ENCODE peak calls at places on chromosomes 7 and 10, in ten cellular contexts. B is HCT116; S is Karpas-422; F is left lung; H is CD4-positive, alpha-beta T cell; M is tibial nerve; J is stomach; G is Panc1; T is sigmoid colon; V is A549. D is an unnamed sample.

GRCh38 chr10:59537451-59537850 is 172.2 kb downstream of the SLC16A9 start:
- DNase-seq in B (no peak), S (no peak), F (no peak), H (no peak), M (no peak), J (no peak), G (no peak), T (no peak), V (no peak), D (no peak)

GRCh38 chr7:134083766-134084487 is 43.2 kb upstream of the LRGUK start:
- DNase-seq in B (no peak), S (no peak), F (no peak), H (no peak), M (no peak), J (no peak), G (no peak), T (no peak), V (no peak), D (peak; percentile 3)

GRCh38 chr7:132541656-132542055 is 34.6 kb downstream of the PLXNA4 start:
- DNase-seq in B (no peak), S (no peak), F (no peak), H (no peak), M (no peak), J (no peak), G (no peak), T (no peak), V (no peak), D (no peak)

GRCh38 chr7:151736403-151736909 is 140.5 kb downstream of the PRKAG2 start:
- DNase-seq in B (peak; percentile 65), S (peak; percentile 65), F (peak; percentile 62), H (no peak), M (peak; percentile 43), J (peak; percentile 44), G (peak; percentile 97), T (peak; percentile 90), V (peak; percentile 84), D (no peak)

GRCh38 chr10:125709553-125710266 is 9.8 kb upstream of the EDRF1 start:
- DNase-seq in B (no peak), S (no peak), F (no peak), H (no peak), M (no peak), J (no peak), G (no peak), T (no peak), V (no peak), D (no peak)

GRCh38 chr7:158802535-158803199 is 26.6 kb downstream of the ESYT2 start:
- DNase-seq in B (no peak), S (no peak), F (no peak), H (no peak), M (no peak), J (no peak), G (no peak), T (no peak), V (peak; percentile 57), D (no peak)

GRCh38 chr10:46028584-46029570 is 1.5 kb downstream of the NCOA4 start:
- DNase-seq in B (peak; percentile 71), S (peak; percentile 84), F (no peak), H (no peak), M (no peak), J (no peak), G (peak; percentile 51), T (no peak), V (peak; percentile 80), D (peak; percentile 99)

GRCh38 chr7:12943781-12944180 is 256.3 kb downstream of the ARL4A start:
- DNase-seq in B (no peak), S (no peak), F (no peak), H (no peak), M (no peak), J (no peak), G (no peak), T (no peak), V (no peak), D (no peak)

GRCh38 chr7:134016942-134017303 is 110.2 kb upstream of the LRGUK start:
- DNase-seq in B (no peak), S (no peak), F (no peak), H (no peak), M (no peak), J (no peak), G (no peak), T (no peak), V (no peak), D (no peak)

GRCh38 chr7:33130184-33130583 is 820 bp downstream of the BBS9 start:
- DNase-seq in B (no peak), S (peak; percentile 44), F (no peak), H (no peak), M (no peak), J (no peak), G (no peak), T (no peak), V (no peak), D (no peak)

GRCh38 chr10:71067098-71067760 is 145.1 kb upstream of the UNC5B start:
- DNase-seq in B (no peak), S (no peak), F (no peak), H (no peak), M (no peak), J (no peak), G (no peak), T (no peak), V (no peak), D (no peak)

GRCh38 chr10:69327463-69328345 is 49.4 kb downstream of the HK1 start:
- DNase-seq in B (no peak), S (peak; percentile 72), F (peak; percentile 89), H (no peak), M (no peak), J (peak; percentile 77), G (no peak), T (peak; percentile 93), V (no peak), D (peak; percentile 50)

DNA sequence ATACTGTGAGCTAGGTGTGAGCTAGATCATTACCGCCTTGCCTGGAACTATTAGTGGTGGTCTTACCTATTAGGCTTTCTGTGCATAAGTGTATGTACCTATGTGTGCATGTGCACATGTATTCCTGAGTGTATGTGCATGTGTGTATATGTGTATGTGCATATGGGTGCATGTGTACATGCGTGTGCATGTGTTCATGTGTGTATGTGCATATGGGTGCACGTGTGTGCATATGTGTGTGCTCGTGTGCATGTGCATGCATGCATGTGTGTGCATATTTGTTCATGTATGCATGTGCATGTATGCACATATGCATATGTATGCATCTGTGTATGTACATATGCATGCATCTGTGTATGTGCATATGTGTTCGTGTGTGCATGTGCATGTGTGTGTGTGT is 508.3 kb upstream of the ADARB2 start:
- DNase-seq in B (no peak), S (no peak), F (no peak), H (no peak), M (no peak), J (no peak), G (no peak), T (no peak), V (no peak), D (no peak)
- H3K9me3 ChIP-seq in B (peaks cover 10% of the 10 kb centered on the region), S (no peaks in the 10 kb centered on the region), F (peaks cover 6% of the 10 kb centered on the region), H (no peaks in the 10 kb centered on the region), M (no peaks in the 10 kb centered on the region), J (no peaks in the 10 kb centered on the region), G (no peaks in the 10 kb centered on the region), T (peaks cover 3% of the 10 kb centered on the region), V (no peaks in the 10 kb centered on the region), D (no peaks in the 10 kb centered on the region)

DNA sequence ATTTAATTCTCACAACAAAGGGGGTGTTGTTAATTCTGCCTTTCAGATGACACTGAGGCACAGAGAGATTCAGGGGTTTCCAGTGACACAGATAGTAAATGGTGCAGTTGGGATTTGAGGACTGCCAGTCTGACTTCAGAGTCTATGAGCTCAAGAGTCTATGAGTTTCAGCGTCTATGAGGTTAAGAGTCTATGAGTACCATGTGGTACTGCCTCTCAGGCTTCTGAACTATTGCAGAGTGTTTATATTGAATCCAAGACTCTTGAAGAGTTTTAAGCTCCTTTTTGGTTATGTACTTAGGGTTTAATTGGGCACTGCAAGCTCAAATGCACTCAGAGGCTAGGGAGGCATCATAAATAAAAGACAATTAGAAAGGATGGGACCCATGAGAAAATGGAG is 123.8 kb upstream of the FAM171A1 start:
- DNase-seq in B (no peak), S (no peak), F (no peak), H (no peak), M (no peak), J (no peak), G (no peak), T (no peak), V (no peak), D (no peak)
- H3K9me3 ChIP-seq in B (no peaks in the 10 kb centered on the region), S (no peaks in the 10 kb centered on the region), F (peaks cover 2% of the 10 kb centered on the region), H (no peaks in the 10 kb centered on the region), M (no peaks in the 10 kb centered on the region), J (peaks cover 6% of the 10 kb centered on the region), G (no peaks in the 10 kb centered on the region), T (no peaks in the 10 kb centered on the region), V (no peaks in the 10 kb centered on the region), D (no peaks in the 10 kb centered on the region)

GRCh38 chr7:93142127-93142526 is 6.1 kb downstream of the SAMD9L start:
- DNase-seq in B (no peak), S (no peak), F (no peak), H (no peak), M (no peak), J (no peak), G (no peak), T (no peak), V (no peak), D (no peak)

GRCh38 chr7:93133020-93133419 is 15.2 kb downstream of the SAMD9L start:
- DNase-seq in B (no peak), S (no peak), F (no peak), H (no peak), M (no peak), J (no peak), G (no peak), T (no peak), V (no peak), D (no peak)

GRCh38 chr7:93140582-93141191 is 7.5 kb downstream of the SAMD9L start:
- DNase-seq in B (no peak), S (no peak), F (no peak), H (no peak), M (no peak), J (no peak), G (no peak), T (no peak), V (no peak), D (no peak)

DNA sequence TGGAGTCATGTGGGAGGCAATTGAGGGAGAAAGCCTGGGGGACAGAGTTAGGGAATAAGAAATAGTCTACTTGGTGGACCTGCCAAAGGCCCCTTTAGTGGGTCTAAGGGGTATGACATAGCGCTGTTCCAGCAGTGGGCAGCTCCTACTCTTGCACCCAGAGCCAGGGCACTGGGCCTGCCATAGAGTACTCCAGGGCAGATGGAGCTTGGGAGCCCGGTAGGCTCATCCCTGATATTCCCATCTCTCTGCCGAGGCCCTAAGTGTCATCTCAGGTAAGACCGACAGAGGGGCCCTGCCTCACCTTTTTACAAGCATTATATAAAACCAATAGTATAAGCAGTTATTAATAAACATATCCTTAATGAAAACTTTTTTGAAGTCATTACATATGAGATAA is 9.6 kb downstream of the SAMD9L start:
- DNase-seq in B (no peak), S (no peak), F (no peak), H (no peak), M (no peak), J (no peak), G (no peak), T (no peak), V (no peak), D (no peak)
- H3K9me3 ChIP-seq in B (no peaks in the 10 kb centered on the region), S (no peaks in the 10 kb centered on the region), F (peaks cover 60% of the 10 kb centered on the region), H (peaks cover 43% of the 10 kb centered on the region), M (no peaks in the 10 kb centered on the region), J (peaks cover 4% of the 10 kb centered on the region), G (no peaks in the 10 kb centered on the region), T (peaks cover 22% of the 10 kb centered on the region), V (peaks cover 7% of the 10 kb centered on the region), D (no peaks in the 10 kb centered on the region)

DNA sequence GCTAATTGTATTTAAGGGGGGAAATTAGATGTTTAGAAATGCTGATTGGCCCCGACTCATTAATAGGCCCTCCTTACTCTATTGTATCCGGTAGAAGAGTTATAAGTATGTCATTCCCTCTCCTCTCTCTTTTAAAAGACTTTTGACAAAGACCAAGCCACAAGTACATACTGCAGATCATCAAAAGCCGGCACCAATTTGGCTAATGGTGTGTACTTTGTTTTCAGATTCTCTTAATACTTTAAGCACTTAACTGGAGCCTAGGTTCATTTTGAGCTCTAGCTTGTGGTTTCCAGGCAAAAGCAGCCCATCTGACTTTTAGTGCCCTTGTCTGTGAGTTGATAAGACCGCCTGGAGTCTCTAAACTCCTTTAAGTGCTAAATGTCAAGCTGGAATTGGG is 210.0 kb upstream of the LYZL1 start:
- DNase-seq in B (no peak), S (no peak), F (no peak), H (no peak), M (no peak), J (no peak), G (no peak), T (no peak), V (no peak), D (no peak)
- H3K9me3 ChIP-seq in B (no peaks in the 10 kb centered on the region), S (no peaks in the 10 kb centered on the region), F (no peaks in the 10 kb centered on the region), H (no peaks in the 10 kb centered on the region), M (no peaks in the 10 kb centered on the region), J (no peaks in the 10 kb centered on the region), G (no peaks in the 10 kb centered on the region), T (no peaks in the 10 kb centered on the region), V (no peaks in the 10 kb centered on the region), D (no peaks in the 10 kb centered on the region)

D was measured in small intestine.